ENCODE peak calls at places on chromosomes 1 and 21, in four cellular contexts. One of them, this sample, is unnamed.

GRCh38 chr1:225465793-225466517 is 38.1 kb upstream of the LBR start:
- DNase-seq in psoas muscle: no peak
- DNase-seq in activated CD4-positive, alpha-beta T cell treated with anti-CD3 and anti-CD28 coated beads, Interleukin-2, amount 10 ng/mL, durations not matched to agents 7 days and 5 days: no peak
- DNase-seq in left ventricle myocardium superior: no peak
- DNase-seq in this sample: no peak

GRCh38 chr1:67552336-67552759 is 122.1 kb upstream of the SERBP1 start:
- DNase-seq in psoas muscle: no peak
- DNase-seq in activated CD4-positive, alpha-beta T cell treated with anti-CD3 and anti-CD28 coated beads, Interleukin-2, amount 10 ng/mL, durations not matched to agents 7 days and 5 days: no peak
- DNase-seq in left ventricle myocardium superior: no peak
- DNase-seq in this sample: no peak

GRCh38 chr1:63799324-63799723 is 25.5 kb downstream of the ROR1 start:
- DNase-seq in psoas muscle: no peak
- DNase-seq in activated CD4-positive, alpha-beta T cell treated with anti-CD3 and anti-CD28 coated beads, Interleukin-2, amount 10 ng/mL, durations not matched to agents 7 days and 5 days: no peak
- DNase-seq in left ventricle myocardium superior: no peak
- DNase-seq in this sample: no peak

GRCh38 chr1:211469938-211470529 is 21.9 kb downstream of the RD3 start:
- DNase-seq in psoas muscle: peak
- DNase-seq in activated CD4-positive, alpha-beta T cell treated with anti-CD3 and anti-CD28 coated beads, Interleukin-2, amount 10 ng/mL, durations not matched to agents 7 days and 5 days: peak
- DNase-seq in left ventricle myocardium superior: peak
- DNase-seq in this sample: peak

GRCh38 chr1:205012416-205013140 is 30.4 kb upstream of the CNTN2 start:
- DNase-seq in psoas muscle: no peak
- DNase-seq in activated CD4-positive, alpha-beta T cell treated with anti-CD3 and anti-CD28 coated beads, Interleukin-2, amount 10 ng/mL, durations not matched to agents 7 days and 5 days: no peak
- DNase-seq in left ventricle myocardium superior: no peak
- DNase-seq in this sample: no peak

GRCh38 chr1:225767591-225768540 is 9.8 kb upstream of the SRP9 start:
- DNase-seq in psoas muscle: peak
- DNase-seq in activated CD4-positive, alpha-beta T cell treated with anti-CD3 and anti-CD28 coated beads, Interleukin-2, amount 10 ng/mL, durations not matched to agents 7 days and 5 days: no peak
- DNase-seq in left ventricle myocardium superior: peak
- DNase-seq in this sample: no peak

GRCh38 chr21:45427331-45428271 is 22.6 kb downstream of the COL18A1 start:
- DNase-seq in psoas muscle: peak
- DNase-seq in activated CD4-positive, alpha-beta T cell treated with anti-CD3 and anti-CD28 coated beads, Interleukin-2, amount 10 ng/mL, durations not matched to agents 7 days and 5 days: no peak
- DNase-seq in left ventricle myocardium superior: peak
- DNase-seq in this sample: no peak

GRCh38 chr21:39182484-39183271 is 573 bp downstream of the PSMG1 start:
- DNase-seq in psoas muscle: no peak
- DNase-seq in activated CD4-positive, alpha-beta T cell treated with anti-CD3 and anti-CD28 coated beads, Interleukin-2, amount 10 ng/mL, durations not matched to agents 7 days and 5 days: no peak
- DNase-seq in left ventricle myocardium superior: no peak
- DNase-seq in this sample: no peak

GRCh38 chr1:29164588-29164987 is 17.1 kb downstream of the SRSF4 start:
- DNase-seq in psoas muscle: no peak
- DNase-seq in activated CD4-positive, alpha-beta T cell treated with anti-CD3 and anti-CD28 coated beads, Interleukin-2, amount 10 ng/mL, durations not matched to agents 7 days and 5 days: no peak
- DNase-seq in left ventricle myocardium superior: no peak
- DNase-seq in this sample: no peak

GRCh38 chr1:66237722-66238479 is 296.1 kb upstream of the SGIP1 start:
- DNase-seq in psoas muscle: no peak
- DNase-seq in activated CD4-positive, alpha-beta T cell treated with anti-CD3 and anti-CD28 coated beads, Interleukin-2, amount 10 ng/mL, durations not matched to agents 7 days and 5 days: no peak
- DNase-seq in left ventricle myocardium superior: no peak
- DNase-seq in this sample: no peak

GRCh38 chr1:180540697-180541594 is 17.8 kb upstream of the OVAAL start:
- DNase-seq in psoas muscle: peak
- DNase-seq in activated CD4-positive, alpha-beta T cell treated with anti-CD3 and anti-CD28 coated beads, Interleukin-2, amount 10 ng/mL, durations not matched to agents 7 days and 5 days: no peak
- DNase-seq in left ventricle myocardium superior: no peak
- DNase-seq in this sample: no peak

GRCh38 chr1:226678701-226679100 is 60.4 kb downstream of the ITPKB start:
- DNase-seq in psoas muscle: no peak
- DNase-seq in activated CD4-positive, alpha-beta T cell treated with anti-CD3 and anti-CD28 coated beads, Interleukin-2, amount 10 ng/mL, durations not matched to agents 7 days and 5 days: peak
- DNase-seq in left ventricle myocardium superior: no peak
- DNase-seq in this sample: peak

GRCh38 chr1:87684194-87684593 is 355.5 kb downstream of the LMO4 start:
- DNase-seq in psoas muscle: no peak
- DNase-seq in activated CD4-positive, alpha-beta T cell treated with anti-CD3 and anti-CD28 coated beads, Interleukin-2, amount 10 ng/mL, durations not matched to agents 7 days and 5 days: no peak
- DNase-seq in left ventricle myocardium superior: peak
- DNase-seq in this sample: no peak

GRCh38 chr1:168225476-168226190 is at the start of gene SFT2D2:
- DNase-seq in psoas muscle: peak
- DNase-seq in activated CD4-positive, alpha-beta T cell treated with anti-CD3 and anti-CD28 coated beads, Interleukin-2, amount 10 ng/mL, durations not matched to agents 7 days and 5 days: peak
- DNase-seq in left ventricle myocardium superior: peak
- DNase-seq in this sample: peak

GRCh38 chr1:203644661-203645510 is 18.3 kb downstream of the ATP2B4 start:
- DNase-seq in psoas muscle: no peak
- DNase-seq in activated CD4-positive, alpha-beta T cell treated with anti-CD3 and anti-CD28 coated beads, Interleukin-2, amount 10 ng/mL, durations not matched to agents 7 days and 5 days: no peak
- DNase-seq in left ventricle myocardium superior: no peak
- DNase-seq in this sample: no peak

GRCh38 chr1:29121951-29122661 is 1.6 kb downstream of the TMEM200B start:
- DNase-seq in psoas muscle: peak
- DNase-seq in activated CD4-positive, alpha-beta T cell treated with anti-CD3 and anti-CD28 coated beads, Interleukin-2, amount 10 ng/mL, durations not matched to agents 7 days and 5 days: no peak
- DNase-seq in left ventricle myocardium superior: peak
- DNase-seq in this sample: no peak

GRCh38 chr1:175968486-175969182 is 225.2 kb upstream of the TNR start:
- DNase-seq in psoas muscle: no peak
- DNase-seq in activated CD4-positive, alpha-beta T cell treated with anti-CD3 and anti-CD28 coated beads, Interleukin-2, amount 10 ng/mL, durations not matched to agents 7 days and 5 days: no peak
- DNase-seq in left ventricle myocardium superior: no peak
- DNase-seq in this sample: no peak

GRCh38 chr1:113396585-113396984 is 6.3 kb downstream of the MAGI3 start:
- DNase-seq in psoas muscle: no peak
- DNase-seq in activated CD4-positive, alpha-beta T cell treated with anti-CD3 and anti-CD28 coated beads, Interleukin-2, amount 10 ng/mL, durations not matched to agents 7 days and 5 days: no peak
- DNase-seq in left ventricle myocardium superior: no peak
- DNase-seq in this sample: no peak

GRCh38 chr1:5331101-5331500 is 661.1 kb downstream of the NPHP4 start:
- DNase-seq in psoas muscle: no peak
- DNase-seq in activated CD4-positive, alpha-beta T cell treated with anti-CD3 and anti-CD28 coated beads, Interleukin-2, amount 10 ng/mL, durations not matched to agents 7 days and 5 days: no peak
- DNase-seq in left ventricle myocardium superior: no peak
- DNase-seq in this sample: no peak

GRCh38 chr1:243421784-243422183 is 165.9 kb downstream of the SDCCAG8 start:
- DNase-seq in psoas muscle: no peak
- DNase-seq in activated CD4-positive, alpha-beta T cell treated with anti-CD3 and anti-CD28 coated beads, Interleukin-2, amount 10 ng/mL, durations not matched to agents 7 days and 5 days: peak
- DNase-seq in left ventricle myocardium superior: peak
- DNase-seq in this sample: peak

GRCh38 chr1:174023438-174023837 is 1.3 kb upstream of the RC3H1 start:
- DNase-seq in psoas muscle: no peak
- DNase-seq in activated CD4-positive, alpha-beta T cell treated with anti-CD3 and anti-CD28 coated beads, Interleukin-2, amount 10 ng/mL, durations not matched to agents 7 days and 5 days: no peak
- DNase-seq in left ventricle myocardium superior: no peak
- DNase-seq in this sample: no peak

GRCh38 chr1:1330366-1331067 is 563 bp upstream of the TAS1R3 start:
- DNase-seq in psoas muscle: no peak
- DNase-seq in activated CD4-positive, alpha-beta T cell treated with anti-CD3 and anti-CD28 coated beads, Interleukin-2, amount 10 ng/mL, durations not matched to agents 7 days and 5 days: no peak
- DNase-seq in left ventricle myocardium superior: no peak
- DNase-seq in this sample: no peak

GRCh38 chr1:1074631-1075147 is 583 bp upstream of the RNF223 start:
- DNase-seq in psoas muscle: no peak
- DNase-seq in activated CD4-positive, alpha-beta T cell treated with anti-CD3 and anti-CD28 coated beads, Interleukin-2, amount 10 ng/mL, durations not matched to agents 7 days and 5 days: no peak
- DNase-seq in left ventricle myocardium superior: no peak
- DNase-seq in this sample: no peak

GRCh38 chr1:197799271-197799670 is 24.0 kb upstream of the DENND1B start:
- DNase-seq in psoas muscle: no peak
- DNase-seq in activated CD4-positive, alpha-beta T cell treated with anti-CD3 and anti-CD28 coated beads, Interleukin-2, amount 10 ng/mL, durations not matched to agents 7 days and 5 days: no peak
- DNase-seq in left ventricle myocardium superior: no peak
- DNase-seq in this sample: no peak